ENCODE peak calls at places on chromosomes 2 and 18, in nine cellular contexts. R, B, E, X, H, D, J, N and V are unnamed samples.

GRCh38 chr18:50853863-50854271 is 25.1 kb upstream of the ME2 start:
- DNase-seq in R (no peak), B (no peak), E (no peak), X (peak), H (peak), D (no peak), J (peak), N (peak), V (no peak)

GRCh38 chr18:36112302-36112701 is 16.8 kb downstream of the SLC39A6 start:
- DNase-seq in R (no peak), B (no peak), E (no peak), X (no peak), H (no peak), D (no peak), J (no peak), N (no peak), V (no peak)

GRCh38 chr2:48651127-48651526 is 33.5 kb downstream of the GTF2A1L start:
- DNase-seq in R (no peak), B (no peak), E (no peak), X (no peak), H (no peak), D (no peak), J (no peak), N (peak), V (peak)

GRCh38 chr2:135637456-135638087 is 104.1 kb upstream of the UBXN4 start:
- DNase-seq in R (no peak), B (no peak), E (no peak), X (no peak), H (no peak), D (no peak), J (no peak), N (no peak), V (no peak)

GRCh38 chr2:59690849-59691248 is 862.6 kb downstream of the BCL11A start:
- DNase-seq in R (peak), B (no peak), E (no peak), X (no peak), H (no peak), D (no peak), J (no peak), N (no peak), V (no peak)

GRCh38 chr2:239811806-239812560 is 213.2 kb downstream of the NDUFA10 start:
- DNase-seq in R (no peak), B (peak), E (no peak), X (no peak), H (no peak), D (no peak), J (no peak), N (no peak), V (no peak)

GRCh38 chr18:61664413-61665084 is 228.3 kb downstream of the RNF152 start:
- DNase-seq in R (no peak), B (no peak), E (no peak), X (no peak), H (no peak), D (no peak), J (no peak), N (no peak), V (no peak)

GRCh38 chr2:216792222-216793001 is 67.5 kb downstream of the TNP1 start:
- DNase-seq in R (peak), B (no peak), E (no peak), X (peak), H (no peak), D (no peak), J (no peak), N (peak), V (peak)

GRCh38 chr2:57460875-57461274 is 585.7 kb upstream of the VRK2 start:
- DNase-seq in R (no peak), B (no peak), E (no peak), X (no peak), H (no peak), D (no peak), J (no peak), N (no peak), V (no peak)

GRCh38 chr2:34365937-34366336 is 766.8 kb upstream of the FAM98A start:
- DNase-seq in R (peak), B (no peak), E (no peak), X (no peak), H (peak), D (peak), J (no peak), N (no peak), V (no peak)
- TF ChIP-seq CTCF in R (no peak), B (no peak), E (no peak), X (no peak), H (no peak), D (peak), J (no peak), N (no peak), V (no peak)

GRCh38 chr2:9249036-9249800 is 42.6 kb downstream of the ASAP2 start:
- DNase-seq in R (no peak), B (no peak), E (no peak), X (no peak), H (no peak), D (no peak), J (peak), N (peak), V (no peak)
- TF ChIP-seq CTCF in R (no peak), B (no peak), E (no peak), X (no peak), H (no peak), D (no peak), J (no peak), N (peak), V (peak)

DNA sequence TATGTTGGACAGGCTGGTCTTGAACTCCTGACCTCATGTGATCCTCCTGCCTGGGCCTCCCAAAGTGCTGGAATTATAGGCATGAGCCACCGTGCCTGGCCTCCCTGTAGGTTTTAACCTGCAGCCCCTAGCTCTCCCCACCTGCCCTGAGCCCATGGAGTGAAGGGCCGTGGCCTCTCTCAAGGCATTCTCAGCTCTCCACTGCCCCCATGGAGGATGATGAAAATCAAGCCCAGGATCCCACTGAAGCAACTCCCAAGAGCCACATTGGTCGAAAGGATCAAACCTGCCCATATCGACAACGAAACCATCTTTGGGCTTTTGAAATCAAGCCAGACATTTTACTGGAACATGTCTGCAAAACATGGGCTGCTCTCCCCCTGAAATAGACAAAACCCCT is 22.4 kb upstream of the CREG2 start:
- DNase-seq in R (no peak), B (no peak), E (no peak), X (no peak), H (no peak), D (no peak), J (no peak), N (no peak), V (no peak)
- TF ChIP-seq CTCF in R (no peak), B (no peak), E (no peak), X (no peak), H (no peak), D (no peak), J (no peak), N (no peak), V (no peak)

GRCh38 chr2:178205853-178206516 is 11.7 kb downstream of the OSBPL6 start:
- DNase-seq in R (no peak), B (no peak), E (no peak), X (no peak), H (no peak), D (no peak), J (no peak), N (no peak), V (peak)

GRCh38 chr2:178208336-178208735 is 14.0 kb downstream of the OSBPL6 start:
- DNase-seq in R (no peak), B (no peak), E (no peak), X (no peak), H (no peak), D (no peak), J (no peak), N (no peak), V (no peak)

GRCh38 chr2:178211943-178212342 is 17.6 kb downstream of the OSBPL6 start:
- DNase-seq in R (no peak), B (no peak), E (no peak), X (no peak), H (peak), D (no peak), J (no peak), N (no peak), V (no peak)

GRCh38 chr2:178211460-178211859 is 17.1 kb downstream of the OSBPL6 start:
- DNase-seq in R (no peak), B (no peak), E (no peak), X (no peak), H (no peak), D (no peak), J (no peak), N (no peak), V (no peak)

DNA sequence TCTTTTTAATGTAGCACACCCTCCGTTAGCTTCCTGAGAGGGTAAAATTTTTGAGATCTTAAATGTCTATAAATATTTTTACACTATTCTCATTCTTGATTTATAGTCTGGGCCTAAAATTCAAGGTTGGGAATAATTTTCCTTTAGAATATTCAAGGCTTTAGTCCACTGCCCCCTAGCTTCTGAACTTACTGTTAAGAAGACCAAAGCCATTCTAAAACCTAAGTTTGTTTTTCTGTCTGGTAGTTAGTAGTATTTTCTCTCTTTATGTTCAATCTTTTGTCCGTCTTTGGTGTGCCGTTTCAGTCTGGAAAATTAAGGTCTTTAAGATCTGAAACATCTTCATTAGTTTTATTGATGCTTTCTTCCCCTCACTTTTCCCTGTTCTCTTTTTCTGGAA is 14.5 kb downstream of the OSBPL6 start:
- DNase-seq in R (peak), B (no peak), E (no peak), X (no peak), H (no peak), D (no peak), J (no peak), N (peak), V (no peak)
- TF ChIP-seq CTCF in R (peak), B (peak), E (no peak), X (peak), H (peak), D (no peak), J (peak), N (peak), V (peak)